ENCODE peak calls at places on chromosome X, in ten cellular contexts. E, V, R, N, P, S, Z, A, Y and H are unnamed samples.

GRCh38 chrX:500481-501010 is 113.8 kb upstream of the PPP2R3B start:
- DNase-seq in Z (no peak), V (no peak), A (no peak), E (no peak), R (no peak), S (no peak), Y (no peak), P (no peak), N (no peak), H (no peak)

GRCh38 chrX:133849676-133850075 is 135.7 kb downstream of the GPC3 start:
- DNase-seq in Z (no peak), Y (no peak), E (no peak), V (no peak), P (no peak), A (no peak), N (no peak), S (no peak), R (no peak), H (no peak)

GRCh38 chrX:19649227-19650009 is 134.1 kb upstream of the MAP3K15 start:
- DNase-seq in E (no peak), Z (no peak), P (no peak), V (no peak), R (peak), Y (peak), N (no peak), S (no peak), A (no peak), H (no peak)

GRCh38 chrX:99603076-99603814 is 806.8 kb downstream of the PCDH19 start:
- DNase-seq in Y (no peak), N (no peak), A (no peak), P (no peak), R (no peak), E (no peak), Z (no peak), V (no peak), S (no peak), H (no peak)

GRCh38 chrX:2136848-2137247 is 363.9 kb downstream of the DHRSX start:
- DNase-seq in P (no peak), V (no peak), E (no peak), Y (no peak), A (no peak), R (no peak), S (no peak), N (no peak), Z (no peak), H (no peak)

GRCh38 chrX:130885508-130885907 is 17.5 kb downstream of the ENOX2 start:
- DNase-seq in E (no peak), R (no peak), S (no peak), V (no peak), A (no peak), N (no peak), Y (no peak), P (no peak), Z (no peak), H (no peak)

GRCh38 chrX:80816051-80816450 is 6.4 kb upstream of the BRWD3 start:
- DNase-seq in V (no peak), E (no peak), S (no peak), P (no peak), N (no peak), A (no peak), Y (no peak), Z (no peak), R (no peak), H (no peak)

GRCh38 chrX:87409113-87409841 is 108.3 kb upstream of the KLHL4 start:
- DNase-seq in N (peak), E (no peak), V (peak), R (peak), Z (no peak), Y (no peak), S (no peak), A (no peak), P (no peak), H (no peak)

GRCh38 chrX:100090931-100091330 is 319.1 kb downstream of the PCDH19 start:
- DNase-seq in Z (no peak), V (peak), E (no peak), R (peak), A (no peak), Y (peak), N (no peak), P (no peak), S (no peak), H (no peak)

GRCh38 chrX:118423558-118423957 is 72.1 kb upstream of the DOCK11 start:
- DNase-seq in N (no peak), P (peak), Y (no peak), A (no peak), S (no peak), E (no peak), Z (no peak), R (no peak), V (no peak), H (no peak)

GRCh38 chrX:37423864-37424569 is 74.9 kb downstream of the PRRG1 start:
- DNase-seq in R (peak), N (no peak), V (peak), E (no peak), S (no peak), Z (no peak), A (no peak), Y (no peak), P (no peak), H (no peak)

GRCh38 chrX:133495464-133496391 is 80.4 kb upstream of the GPC4 start:
- DNase-seq in A (no peak), S (no peak), Y (no peak), N (no peak), V (peak), R (peak), E (no peak), Z (no peak), P (no peak), H (no peak)

GRCh38 chrX:68175569-68175968 is 257.7 kb downstream of the OPHN1 start:
- DNase-seq in A (no peak), N (no peak), Y (peak), R (peak), E (no peak), V (peak), S (no peak), P (no peak), Z (no peak), H (no peak)

GRCh38 chrX:46630141-46630540 is 56.6 kb downstream of the CHST7 start:
- DNase-seq in N (no peak), S (no peak), R (no peak), P (no peak), Z (no peak), Y (peak), V (peak), E (no peak), A (no peak), H (no peak)

GRCh38 chrX:15471016-15471415 is 22.1 kb downstream of the PIR start:
- DNase-seq in Z (peak), R (peak), N (peak), Y (peak), P (peak), A (peak), V (peak), S (peak), E (peak), H (peak)

GRCh38 chrX:106404512-106404911 is 207.3 kb upstream of the RADX start:
- DNase-seq in R (no peak), S (no peak), Y (no peak), E (no peak), V (no peak), N (no peak), Z (peak), P (no peak), A (no peak), H (no peak)

GRCh38 chrX:2237976-2238375 is 262.8 kb downstream of the DHRSX start:
- DNase-seq in V (no peak), N (no peak), P (no peak), R (no peak), Z (no peak), S (no peak), E (no peak), Y (no peak), A (no peak), H (no peak)

GRCh38 chrX:72662020-72662747 is 51.9 kb downstream of the PHKA1 start:
- DNase-seq in Z (no peak), V (no peak), A (no peak), E (no peak), R (no peak), P (no peak), S (no peak), N (no peak), Y (no peak), H (no peak)

GRCh38 chrX:15988661-15989603 is 134.3 kb upstream of the AP1S2 start:
- DNase-seq in V (peak), Y (peak), A (no peak), E (no peak), N (no peak), S (no peak), P (peak), Z (no peak), R (peak), H (no peak)

DNA sequence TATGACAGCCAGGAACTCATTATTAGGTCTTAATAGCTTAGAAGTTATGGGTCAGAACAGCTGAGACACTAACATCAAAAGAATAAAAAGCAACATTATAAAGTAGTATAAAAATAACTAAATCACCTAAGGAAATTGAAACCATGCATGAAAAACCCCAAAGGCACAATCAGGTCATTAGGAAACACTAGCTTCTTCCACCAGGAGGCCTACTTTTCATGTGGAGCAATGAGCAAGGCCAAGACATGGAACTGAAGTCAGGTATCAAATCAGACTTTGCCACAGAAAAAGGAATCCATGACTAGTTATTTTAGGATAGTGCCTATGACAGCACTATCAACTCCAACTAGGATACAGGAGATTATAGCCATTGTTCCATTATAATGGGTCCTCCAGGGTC is 7.9 kb downstream of the HUWE1 start:
- DNase-seq in Z (no peak), V (no peak), N (no peak), Y (no peak), E (no peak), A (no peak), R (peak), P (peak), S (no peak), H (no peak)
- TF ChIP-seq CTCF in Z (no peak), V (peak), N (no peak), Y (peak), E (no peak), A (peak), R (peak), P (peak), S (no peak), H (no peak)

GRCh38 chrX:140157143-140157542 is 191.8 kb upstream of the CXorf66 start:
- DNase-seq in N (no peak), V (no peak), A (no peak), P (no peak), R (peak), Y (no peak), S (no peak), E (no peak), Z (no peak), H (no peak)
- TF ChIP-seq CTCF in N (no peak), V (no peak), A (no peak), P (no peak), R (no peak), Y (no peak), S (no peak), E (no peak), Z (no peak), H (no peak)

DNA sequence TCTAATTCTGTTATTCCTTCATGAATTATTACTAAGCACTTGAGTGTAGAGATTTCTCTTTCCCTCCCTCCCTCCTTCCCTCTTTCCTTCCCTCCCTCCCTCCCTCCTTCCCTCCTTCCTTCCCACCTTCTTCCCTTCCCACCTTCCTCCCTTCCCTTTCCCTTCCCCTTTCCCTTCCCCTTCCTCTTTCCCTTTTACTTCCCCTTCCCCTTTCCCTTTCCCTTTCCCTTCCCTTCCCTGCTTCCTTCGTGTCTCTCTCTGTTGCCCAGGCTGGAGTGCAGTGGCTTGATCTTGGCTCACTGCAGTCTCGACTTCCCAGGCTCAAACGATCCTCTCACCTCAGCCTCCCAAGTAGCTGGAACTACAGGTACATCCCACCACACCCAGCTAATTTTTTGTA is 49.4 kb upstream of the RAB40AL start:
- DNase-seq in N (no peak), Y (no peak), V (no peak), A (no peak), Z (no peak), E (no peak), R (no peak), P (no peak), S (no peak), H (no peak)
- TF ChIP-seq CTCF in N (no peak), Y (no peak), V (no peak), A (no peak), Z (no peak), E (no peak), R (no peak), P (no peak), S (no peak), H (no peak)

GRCh38 chrX:24498975-24499374 is 33.9 kb downstream of the PDK3 start:
- DNase-seq in P (peak), E (no peak), S (no peak), A (no peak), Z (no peak), V (no peak), N (no peak), Y (no peak), R (peak), H (no peak)
- TF ChIP-seq CTCF in P (peak), E (peak), S (peak), A (peak), Z (no peak), V (peak), N (peak), Y (peak), R (peak), H (no peak)

GRCh38 chrX:39935414-39936064 is 162.2 kb downstream of the BCOR start:
- DNase-seq in P (no peak), Z (no peak), A (no peak), S (no peak), N (no peak), E (no peak), Y (no peak), V (peak), R (no peak), H (no peak)
- TF ChIP-seq CTCF in P (no peak), Z (no peak), A (no peak), S (no peak), N (no peak), E (no peak), Y (no peak), V (no peak), R (no peak), H (no peak)